ENCODE peak calls at places on chromosomes 12 and 14, in four cellular contexts. V, S, Z and M are unnamed samples.

GRCh38 chr14:73599494-73599893 is 7.8 kb downstream of the ACOT4 start:
- DNase-seq in V (no peak), Z (no peak), S (no peak), M (no peak)

GRCh38 chr12:132429932-132430643 is 59.9 kb upstream of the FBRSL1 start:
- DNase-seq in V (peak), Z (peak), S (peak), M (no peak)

GRCh38 chr12:126202138-126202537 is 1136.9 kb downstream of the AACS start:
- DNase-seq in S (no peak), Z (no peak), V (no peak), M (no peak)

GRCh38 chr12:2347844-2348476 is 295.2 kb downstream of the CACNA1C start:
- DNase-seq in V (no peak), S (no peak), Z (no peak), M (no peak)

GRCh38 chr14:36604757-36605505 is 22.5 kb upstream of the NKX2-8 start:
- DNase-seq in S (peak), V (peak), Z (peak), M (no peak)

GRCh38 chr14:100537701-100538565 is 49.3 kb downstream of the BEGAIN start:
- DNase-seq in S (no peak), Z (no peak), V (no peak), M (peak)

GRCh38 chr14:102711946-102712345 is 65.3 kb upstream of the TRAF3 start:
- DNase-seq in V (no peak), S (no peak), Z (no peak), M (no peak)

GRCh38 chr12:46386877-46387629 is 14.5 kb upstream of the SLC38A2 start:
- DNase-seq in Z (no peak), S (no peak), V (peak), M (peak)

GRCh38 chr14:59262717-59263469 is 74.4 kb downstream of the DAAM1 start:
- DNase-seq in Z (peak), S (no peak), V (no peak), M (no peak)

GRCh38 chr14:104820669-104821228 is 19.8 kb downstream of the ZBTB42 start:
- DNase-seq in Z (peak), V (peak), S (no peak), M (no peak)

GRCh38 chr14:101474563-101475467 is 86.5 kb upstream of the DIO3 start:
- DNase-seq in Z (no peak), S (no peak), V (no peak), M (no peak)

GRCh38 chr12:10358969-10359368 is 30.9 kb downstream of the KLRK1 start:
- DNase-seq in V (no peak), Z (no peak), S (no peak), M (no peak)

GRCh38 chr14:20606190-20606901 is 15.2 kb upstream of the RNASE12 start:
- DNase-seq in Z (peak), S (no peak), V (peak), M (no peak)

GRCh38 chr14:104137297-104138097 is 890 bp upstream of the KIF26A start:
- DNase-seq in S (no peak), Z (no peak), V (peak), M (peak)

GRCh38 chr12:3523728-3524127 is 32.7 kb downstream of the PRMT8 start:
- DNase-seq in Z (no peak), S (no peak), V (no peak), M (no peak)

GRCh38 chr14:105862581-105863239 is 336.3 kb downstream of the TMEM121 start:
- DNase-seq in S (no peak), V (no peak), Z (no peak), M (no peak)

GRCh38 chr12:22974865-22975264 is 349.9 kb downstream of the ETNK1 start:
- DNase-seq in S (peak), Z (no peak), V (no peak), M (no peak)

GRCh38 chr14:60166144-60166543 is 946 bp upstream of the DHRS7 start:
- DNase-seq in V (no peak), S (no peak), Z (no peak), M (no peak)

GRCh38 chr12:19239616-19240234 is 110.2 kb downstream of the PLEKHA5 start:
- DNase-seq in S (no peak), V (peak), Z (no peak), M (no peak)

GRCh38 chr12:46562625-46563228 is 190.2 kb upstream of the SLC38A2 start:
- DNase-seq in V (no peak), S (no peak), Z (peak), M (no peak)

GRCh38 chr12:131640436-131640969 is 70.4 kb upstream of the SFSWAP start:
- DNase-seq in Z (no peak), S (no peak), V (no peak), M (no peak)

GRCh38 chr14:86574026-86574777 is 1044.3 kb downstream of the FLRT2 start:
- DNase-seq in Z (no peak), V (no peak), S (no peak), M (no peak)

GRCh38 chr14:69617796-69618195 is 6.4 kb downstream of the SUSD6 start:
- DNase-seq in S (no peak), Z (no peak), V (no peak), M (no peak)

GRCh38 chr12:85550924-85551323 is 270.9 kb downstream of the ALX1 start:
- DNase-seq in Z (no peak), S (no peak), V (no peak), M (no peak)

GRCh38 chr14:100037351-100037750 is 27.9 kb upstream of the EVL start:
- DNase-seq in V (no peak), S (no peak), Z (no peak), M (no peak)

GRCh38 chr14:30180219-30180618 is 252.6 kb upstream of the PRKD1 start:
- DNase-seq in V (no peak), S (no peak), Z (no peak), M (no peak)

GRCh38 chr12:68539615-68539952 is 71.1 kb upstream of the RAP1B start:
- DNase-seq in V (no peak), S (no peak), Z (no peak), M (no peak)

GRCh38 chr12:130634866-130635265 is 81.2 kb downstream of the RIMBP2 start:
- DNase-seq in S (no peak), Z (no peak), V (no peak), M (no peak)

GRCh38 chr12:3158851-3159465 is 81.8 kb downstream of the TSPAN9 start:
- DNase-seq in S (no peak), V (no peak), Z (no peak), M (no peak)

GRCh38 chr12:115583591-115583990 is 693.9 kb downstream of the MED13L start:
- DNase-seq in S (no peak), V (no peak), Z (no peak), M (no peak)

GRCh38 chr12:108305520-108305919 is 33.6 kb downstream of the CMKLR1 start:
- DNase-seq in S (no peak), Z (peak), V (no peak), M (peak)

GRCh38 chr14:50599700-50600444 is 39.9 kb downstream of the ATL1 start:
- DNase-seq in V (peak), S (peak), Z (no peak), M (no peak)

GRCh38 chr12:3704512-3705348 is 48.2 kb downstream of the CRACR2A start:
- DNase-seq in S (no peak), Z (no peak), V (no peak), M (no peak)

GRCh38 chr14:38255673-38256357 is at the start of gene CLEC14A:
- DNase-seq in Z (no peak), V (peak), S (no peak), M (peak)

GRCh38 chr12:64145226-64145625 is 76.9 kb downstream of the KICS2 start:
- DNase-seq in S (no peak), V (peak), Z (no peak), M (no peak)

GRCh38 chr12:61757831-61758505 is 502.2 kb upstream of the USP15 start:
- DNase-seq in S (no peak), Z (no peak), V (no peak), M (no peak)

GRCh38 chr12:41034686-41035085 is 153.4 kb upstream of the PDZRN4 start:
- DNase-seq in S (no peak), Z (no peak), V (no peak), M (no peak)

GRCh38 chr14:74653386-74654138 is 41.5 kb upstream of the LTBP2 start:
- DNase-seq in Z (no peak), V (peak), S (no peak), M (no peak)

GRCh38 chr12:102496571-102496970 is 16.2 kb upstream of the IGF1 start:
- DNase-seq in Z (no peak), V (no peak), S (no peak), M (no peak)

DNA sequence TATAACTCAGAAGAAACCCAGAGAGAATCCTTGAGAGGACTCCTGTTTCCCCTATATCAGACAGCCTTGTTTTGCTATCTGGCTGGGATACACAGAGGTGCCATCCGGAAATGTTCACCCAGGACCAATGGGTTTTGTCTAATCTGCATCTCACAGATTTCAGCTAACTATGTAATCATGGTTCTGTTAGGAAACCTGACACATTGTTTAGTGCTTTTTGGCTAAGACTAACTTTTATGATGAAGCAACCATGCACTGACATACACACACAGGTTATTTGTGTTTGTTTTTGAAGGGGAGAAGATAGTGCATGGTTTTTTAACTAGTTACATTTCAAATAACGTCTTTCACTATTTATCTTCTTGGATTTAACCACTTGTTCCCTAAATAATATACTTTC is 245.2 kb downstream of the AKAP6 start:
- DNase-seq in S (no peak), V (no peak), Z (no peak), M (no peak)
- H3K27ac ChIP-seq in S (no peak), V (no peak), Z (no peak), M (no peak)

GRCh38 chr14:88559852-88560251 is 3.0 kb upstream of the ZC3H14 start:
- DNase-seq in Z (no peak), S (no peak), V (peak), M (no peak)
- TF ChIP-seq CTCF in Z (peak), S (peak), V (peak), M (peak)

DNA sequence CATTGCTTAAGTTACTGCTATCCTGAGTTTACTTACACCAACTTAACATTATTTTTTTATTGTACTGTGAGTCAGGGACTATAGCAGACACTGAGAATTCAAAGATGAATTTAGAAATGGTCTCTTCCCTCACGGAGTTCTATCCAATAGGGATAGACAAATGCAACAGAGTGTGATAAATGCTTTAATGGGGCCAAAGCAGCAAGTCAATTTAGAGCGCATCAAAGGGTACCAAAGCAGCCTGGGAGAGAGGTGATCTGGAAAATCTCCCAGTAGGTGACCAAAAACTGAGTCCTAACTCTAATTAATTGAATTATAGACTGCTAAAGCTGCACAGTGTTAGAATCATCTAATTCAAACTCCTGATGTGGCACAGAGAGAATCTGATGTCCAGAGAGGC is 2.7 kb downstream of the LIN7A start:
- DNase-seq in S (no peak), V (peak), Z (no peak), M (no peak)
- H3K27ac ChIP-seq in S (no peak), V (no peak), Z (no peak), M (peak)

GRCh38 chr12:123498126-123498825 is 35.2 kb downstream of the RILPL1 start:
- DNase-seq in S (no peak), V (no peak), Z (no peak), M (no peak)
- TF ChIP-seq CTCF in S (no peak), V (no peak), Z (no peak), M (no peak)

GRCh38 chr14:64208261-64208660 is 85.9 kb downstream of the ESR2 start:
- DNase-seq in Z (no peak), V (no peak), S (no peak), M (no peak)

GRCh38 chr14:64212666-64213065 is 81.5 kb downstream of the ESR2 start:
- DNase-seq in S (no peak), Z (no peak), V (no peak), M (no peak)

GRCh38 chr14:64209428-64210165 is 84.6 kb downstream of the ESR2 start:
- DNase-seq in S (no peak), Z (no peak), V (no peak), M (peak)

GRCh38 chr14:64210211-64210610 is 84.0 kb downstream of the ESR2 start:
- DNase-seq in S (no peak), Z (no peak), V (no peak), M (no peak)

GRCh38 chr14:64208981-64209380 is 85.2 kb downstream of the ESR2 start:
- DNase-seq in S (no peak), V (no peak), Z (no peak), M (no peak)
- H3K27ac ChIP-seq in S (no peak), V (no peak), Z (no peak), M (peak)

DNA sequence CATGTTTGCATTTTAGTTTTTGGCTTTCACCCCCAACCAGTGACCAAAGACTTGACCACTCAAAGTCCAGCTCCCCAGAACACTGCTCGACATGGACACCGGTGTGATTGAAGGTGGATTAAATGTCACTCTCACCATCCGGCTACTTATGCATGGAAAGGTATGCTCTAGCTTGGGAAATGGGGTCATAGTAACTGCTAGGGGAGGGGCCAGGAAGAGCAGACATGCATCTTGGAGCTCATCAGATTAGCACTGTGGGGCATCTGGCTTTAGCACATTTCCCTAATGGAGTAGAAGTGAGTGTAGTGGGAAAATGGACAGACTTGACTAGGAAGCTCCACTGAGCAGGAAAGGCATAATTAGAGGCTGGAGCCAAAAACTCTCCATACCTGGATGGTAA is 2.8 kb downstream of the PCBP2 start:
- DNase-seq in Z (no peak), S (no peak), V (peak), M (no peak)
- TF ChIP-seq CTCF in Z (no peak), S (no peak), V (no peak), M (no peak)